ENCODE peak calls at places on chromosome 11, in nine cellular contexts. H is pancreas; O is left ventricle myocardium inferior; M is GM18507; A is iris pigment epithelial cell; R is stimulated activated CD4-positive, alpha-beta T cell treated with anti-CD3 and anti-CD28 coated beads, Interleukin-12 subunit alpha, Interleukin-12 subunit beta, amount 100 ng/mL, for 48 hours; I is NCI-H2081 treated with DMSO at 0.1 percent for 48 hours; N is activated CD4-positive, alpha-beta T cell treated with anti-CD3 and anti-CD28 coated beads for 24 hours; T is left colon. K is an unnamed sample.

GRCh38 chr11:118194835-118195627 is 18.6 kb upstream of the SCN2B start:
- DNase-seq in H (peak; percentile 95), O (peak; percentile 86), M (no peak), A (peak; percentile 76), R (no peak), I (peak; percentile 57), N (no peak), T (peak; percentile 81), K (peak; percentile 66)

GRCh38 chr11:359181-359714 is 10.1 kb upstream of the B4GALNT4 start:
- DNase-seq in H (no peak), O (no peak), M (no peak), A (no peak), R (no peak), I (no peak), N (no peak), T (no peak), K (no peak)

GRCh38 chr11:109984634-109985289 is 108.4 kb upstream of the ZC3H12C start:
- DNase-seq in H (no peak), O (no peak), M (peak; percentile 29), A (no peak), R (no peak), I (no peak), N (no peak), T (no peak), K (peak; percentile 20)

GRCh38 chr11:66987158-66987620 is 12.1 kb downstream of the C11orf86 start:
- DNase-seq in H (no peak), O (peak; percentile 19), M (no peak), A (no peak), R (no peak), I (no peak), N (no peak), T (no peak), K (no peak)

GRCh38 chr11:14905104-14906033 is 13.3 kb upstream of the CYP2R1 start:
- DNase-seq in H (peak; percentile 80), O (peak; percentile 27), M (peak; percentile 51), A (peak; percentile 41), R (peak; percentile 78), I (no peak), N (peak; percentile 42), T (peak; percentile 62), K (peak; percentile 55)

GRCh38 chr11:120563698-120564572 is 52.4 kb downstream of the GRIK4 start:
- DNase-seq in H (no peak), O (peak; percentile 34), M (no peak), A (peak; percentile 33), R (no peak), I (no peak), N (no peak), T (no peak), K (peak; percentile 41)

GRCh38 chr11:65415499-65416340 is 6.9 kb upstream of the NEAT1 start:
- DNase-seq in H (no peak), O (peak; percentile 13), M (no peak), A (no peak), R (no peak), I (no peak), N (no peak), T (no peak), K (no peak)

GRCh38 chr11:70070736-70071135 is 7.4 kb upstream of the ANO1 start:
- DNase-seq in H (no peak), O (no peak), M (no peak), A (no peak), R (no peak), I (no peak), N (no peak), T (no peak), K (no peak)

GRCh38 chr11:117917591-117917990 is 11.6 kb downstream of the TMPRSS13 start:
- DNase-seq in H (no peak), O (no peak), M (no peak), A (no peak), R (no peak), I (no peak), N (no peak), T (no peak), K (no peak)

GRCh38 chr11:112103446-112103845 is 16.8 kb downstream of the SDHD start:
- DNase-seq in H (no peak), O (no peak), M (no peak), A (no peak), R (no peak), I (no peak), N (no peak), T (no peak), K (no peak)

GRCh38 chr11:10460611-10461275 is 5.7 kb downstream of the AMPD3 start:
- DNase-seq in H (no peak), O (no peak), M (no peak), A (no peak), R (no peak), I (no peak), N (no peak), T (no peak), K (no peak)

GRCh38 chr11:1062075-1062820 is 12.4 kb upstream of the MUC2 start:
- DNase-seq in H (no peak), O (no peak), M (no peak), A (no peak), R (no peak), I (no peak), N (no peak), T (peak; percentile 30), K (no peak)

GRCh38 chr11:74008373-74009229 is at the start of gene UCP3:
- DNase-seq in H (no peak), O (no peak), M (no peak), A (no peak), R (no peak), I (no peak), N (no peak), T (no peak), K (no peak)

GRCh38 chr11:130409618-130410388 is 18.6 kb downstream of the ADAMTS8 start:
- DNase-seq in H (no peak), O (no peak), M (no peak), A (no peak), R (no peak), I (no peak), N (no peak), T (no peak), K (no peak)

GRCh38 chr11:30172158-30172557 is 58.7 kb upstream of the FSHB start:
- DNase-seq in H (no peak), O (no peak), M (no peak), A (no peak), R (no peak), I (no peak), N (no peak), T (no peak), K (no peak)

GRCh38 chr11:44894217-44894617 is 56.5 kb downstream of the TP53I11 start:
- DNase-seq in H (peak; percentile 29), O (peak; percentile 70), M (peak; percentile 43), A (peak; percentile 47), R (peak; percentile 48), I (peak; percentile 52), N (peak; percentile 44), T (peak; percentile 42), K (peak; percentile 74)

GRCh38 chr11:1222491-1223345 is at the start of gene MUC5B:
- DNase-seq in H (peak; percentile 46), O (no peak), M (no peak), A (no peak), R (no peak), I (no peak), N (no peak), T (peak; percentile 84), K (no peak)

GRCh38 chr11:36109499-36109849 is 165.6 kb downstream of the LDLRAD3 start:
- DNase-seq in H (no peak), O (no peak), M (no peak), A (no peak), R (no peak), I (no peak), N (no peak), T (no peak), K (no peak)

GRCh38 chr11:78690588-78690987 is 115.9 kb upstream of the NARS2 start:
- DNase-seq in H (no peak), O (no peak), M (no peak), A (peak; percentile 18), R (no peak), I (no peak), N (no peak), T (no peak), K (no peak)

GRCh38 chr11:441418-442274 is at the start of gene ANO9:
- DNase-seq in H (peak; percentile 74), O (no peak), M (peak; percentile 78), A (no peak), R (peak; percentile 48), I (no peak), N (no peak), T (peak; percentile 90), K (no peak)

GRCh38 chr11:114254571-114255146 is 41.5 kb upstream of the NNMT start:
- DNase-seq in H (no peak), O (no peak), M (no peak), A (no peak), R (no peak), I (no peak), N (no peak), T (no peak), K (no peak)

GRCh38 chr11:82818399-82819043 is 81.7 kb downstream of the PRCP start:
- DNase-seq in H (no peak), O (no peak), M (no peak), A (no peak), R (no peak), I (no peak), N (no peak), T (no peak), K (no peak)

GRCh38 chr11:86660011-86660595 is 12.3 kb downstream of the ME3 start:
- DNase-seq in H (no peak), O (no peak), M (no peak), A (peak; percentile 77), R (no peak), I (no peak), N (no peak), T (no peak), K (peak; percentile 63)

GRCh38 chr11:14578551-14578956 is 58.4 kb upstream of the PSMA1 start:
- DNase-seq in H (no peak), O (no peak), M (peak; percentile 38), A (peak; percentile 88), R (peak; percentile 46), I (no peak), N (peak; percentile 28), T (peak; percentile 23), K (peak; percentile 89)

GRCh38 chr11:114683007-114683406 is 4.7 kb downstream of the NXPE2 start:
- DNase-seq in H (no peak), O (no peak), M (no peak), A (no peak), R (no peak), I (no peak), N (no peak), T (no peak), K (no peak)

GRCh38 chr11:43866520-43866919 is 14.1 kb upstream of the ALKBH3 start:
- DNase-seq in H (no peak), O (no peak), M (no peak), A (peak; percentile 91), R (no peak), I (no peak), N (no peak), T (no peak), K (peak; percentile 76)

GRCh38 chr11:43968719-43969118 is 26.3 kb downstream of the C11orf96 start:
- DNase-seq in H (no peak), O (no peak), M (no peak), A (no peak), R (no peak), I (no peak), N (no peak), T (no peak), K (no peak)

GRCh38 chr11:92045325-92045724 is 179.3 kb upstream of the FAT3 start:
- DNase-seq in H (no peak), O (no peak), M (no peak), A (no peak), R (no peak), I (no peak), N (no peak), T (no peak), K (no peak)

GRCh38 chr11:125978778-125979378 is 33.0 kb downstream of the VSIG10L2 start:
- DNase-seq in H (no peak), O (no peak), M (no peak), A (no peak), R (no peak), I (no peak), N (no peak), T (no peak), K (no peak)

GRCh38 chr11:46977038-46977818 is 40.7 kb downstream of the CSTPP1 start:
- DNase-seq in H (no peak), O (no peak), M (no peak), A (no peak), R (no peak), I (no peak), N (no peak), T (no peak), K (peak; percentile 20)

GRCh38 chr11:22347857-22348496 is 9.8 kb downstream of the SLC17A6 start:
- DNase-seq in H (no peak), O (no peak), M (no peak), A (no peak), R (no peak), I (no peak), N (no peak), T (no peak), K (no peak)

K was measured in choroid plexus epithelial cell.